ENCODE peak calls at places on chromosome 2, in nine cellular contexts. Q, V, L, D, J, M, C, A and O are unnamed samples.

GRCh38 chr2:112317303-112318158 is 42.1 kb downstream of the ZC3H6 start:
- DNase-seq in V (no peak), M (no peak), L (no peak), A (no peak), Q (no peak), D (no peak), C (no peak), J (no peak), O (no peak)

GRCh38 chr2:68287580-68288441 is 31.9 kb downstream of the CNRIP1 start:
- DNase-seq in L (no peak), V (no peak), D (no peak), J (no peak), A (no peak), Q (peak), C (peak), M (peak), O (no peak)

GRCh38 chr2:226601881-226602280 is 197.7 kb downstream of the IRS1 start:
- DNase-seq in L (no peak), Q (no peak), J (no peak), C (no peak), D (no peak), V (no peak), M (no peak), A (no peak), O (no peak)

GRCh38 chr2:36672199-36672598 is 24.3 kb upstream of the VIT start:
- DNase-seq in Q (peak), J (peak), C (peak), D (no peak), V (no peak), A (no peak), L (no peak), M (peak), O (no peak)

GRCh38 chr2:226544581-226545210 is 254.9 kb downstream of the IRS1 start:
- DNase-seq in L (no peak), A (no peak), M (no peak), C (no peak), Q (no peak), J (no peak), D (no peak), V (no peak), O (no peak)

GRCh38 chr2:127128508-127128907 is 21.6 kb upstream of the BIN1 start:
- DNase-seq in A (no peak), Q (peak), J (peak), C (peak), M (no peak), D (no peak), L (no peak), V (no peak), O (no peak)

GRCh38 chr2:9753665-9754531 is 89.4 kb upstream of the TAF1B start:
- DNase-seq in C (peak), V (no peak), A (no peak), D (no peak), J (no peak), Q (no peak), M (peak), L (no peak), O (no peak)

GRCh38 chr2:144048631-144049060 is 471.3 kb downstream of the ZEB2 start:
- DNase-seq in D (no peak), L (no peak), A (no peak), J (no peak), Q (no peak), V (no peak), C (no peak), M (no peak), O (no peak)

GRCh38 chr2:110727923-110728322 is 4.5 kb upstream of the ACOXL start:
- DNase-seq in C (no peak), A (no peak), J (no peak), L (no peak), V (no peak), D (no peak), Q (no peak), M (peak), O (no peak)

GRCh38 chr2:109487237-109487869 is 126.4 kb downstream of the SEPTIN10 start:
- DNase-seq in V (no peak), A (no peak), D (no peak), C (no peak), J (no peak), M (no peak), Q (no peak), L (peak), O (no peak)

GRCh38 chr2:219533930-219534661 is 9.5 kb downstream of the CHPF start:
- DNase-seq in C (peak), D (no peak), L (no peak), Q (no peak), V (no peak), M (no peak), J (no peak), A (no peak), O (no peak)

GRCh38 chr2:46377666-46378560 is 80.7 kb downstream of the EPAS1 start:
- DNase-seq in J (no peak), C (no peak), L (no peak), V (no peak), A (no peak), Q (no peak), M (no peak), D (no peak), O (no peak)

GRCh38 chr2:112006076-112006410 is 49.0 kb upstream of the TMEM87B start:
- DNase-seq in J (no peak), M (peak), A (no peak), L (no peak), D (no peak), C (peak), V (no peak), Q (no peak), O (no peak)

GRCh38 chr2:16112972-16113560 is 172.7 kb downstream of the MYCN start:
- DNase-seq in Q (no peak), D (no peak), V (no peak), M (no peak), L (no peak), J (no peak), A (no peak), C (no peak), O (no peak)

GRCh38 chr2:12199661-12200258 is 453.3 kb downstream of the LPIN1 start:
- DNase-seq in Q (no peak), A (no peak), V (no peak), D (no peak), L (no peak), J (no peak), C (no peak), M (no peak), O (no peak)

GRCh38 chr2:164221473-164221872 is 399.8 kb downstream of the GRB14 start:
- DNase-seq in M (no peak), Q (no peak), L (no peak), D (no peak), A (no peak), J (no peak), C (no peak), V (no peak), O (no peak)

GRCh38 chr2:165576409-165576808 is 106.9 kb downstream of the CSRNP3 start:
- DNase-seq in M (no peak), A (no peak), D (no peak), J (no peak), V (no peak), Q (no peak), L (no peak), C (no peak), O (no peak)

GRCh38 chr2:37637985-37638384 is 33.5 kb downstream of the CDC42EP3 start:
- DNase-seq in J (no peak), D (no peak), A (no peak), M (no peak), Q (no peak), V (no peak), C (no peak), L (no peak), O (no peak)

GRCh38 chr2:96431319-96431718 is 73.8 kb downstream of the NEURL3 start:
- DNase-seq in C (no peak), Q (no peak), M (no peak), V (no peak), J (no peak), A (no peak), D (no peak), L (no peak), O (no peak)

GRCh38 chr2:12543452-12544220 is 173.1 kb upstream of the TRIB2 start:
- DNase-seq in D (no peak), M (no peak), V (no peak), J (no peak), Q (no peak), C (no peak), L (no peak), A (no peak), O (no peak)

GRCh38 chr2:119264781-119265692 is 41.4 kb downstream of the STEAP3 start:
- DNase-seq in J (peak), L (no peak), Q (peak), D (no peak), C (peak), M (peak), A (no peak), V (no peak), O (peak)

GRCh38 chr2:118784860-118785259 is 62.6 kb downstream of the EN1 start:
- DNase-seq in V (no peak), L (no peak), M (no peak), J (no peak), A (no peak), D (no peak), Q (no peak), C (no peak), O (no peak)

GRCh38 chr2:33531345-33532059 is 55.1 kb downstream of the RASGRP3 start:
- DNase-seq in Q (no peak), L (no peak), A (no peak), V (no peak), C (no peak), J (no peak), M (peak), D (no peak), O (no peak)

GRCh38 chr2:10580170-10580539 is 109.6 kb downstream of the NOL10 start:
- DNase-seq in L (no peak), A (no peak), M (no peak), V (no peak), D (no peak), Q (no peak), J (peak), C (no peak), O (no peak)

GRCh38 chr2:236562434-236562833 is 7.2 kb upstream of the ACKR3 start:
- DNase-seq in L (no peak), Q (no peak), D (no peak), M (peak), A (no peak), C (no peak), J (no peak), V (no peak), O (no peak)

GRCh38 chr2:24993797-24994196 is 22.0 kb upstream of the DNAJC27 start:
- DNase-seq in Q (no peak), D (no peak), J (no peak), C (peak), L (no peak), V (no peak), A (no peak), M (no peak), O (no peak)

GRCh38 chr2:3958969-3959368 is 255.6 kb downstream of the DCDC2C start:
- DNase-seq in J (peak), A (no peak), M (no peak), Q (no peak), C (no peak), L (no peak), V (no peak), D (no peak), O (no peak)

GRCh38 chr2:78427170-78427569 is 598.3 kb upstream of the REG3G start:
- DNase-seq in L (no peak), C (no peak), D (no peak), J (no peak), Q (no peak), M (no peak), A (no peak), V (no peak), O (no peak)

GRCh38 chr2:78431241-78431640 is 594.3 kb upstream of the REG3G start:
- DNase-seq in Q (no peak), C (no peak), L (no peak), M (no peak), D (no peak), J (peak), A (no peak), V (no peak), O (no peak)
- TF ChIP-seq CTCF in Q (no peak), C (no peak), L (no peak), M (peak), D (peak), J (peak), A (no peak), V (no peak), O (no peak)

DNA sequence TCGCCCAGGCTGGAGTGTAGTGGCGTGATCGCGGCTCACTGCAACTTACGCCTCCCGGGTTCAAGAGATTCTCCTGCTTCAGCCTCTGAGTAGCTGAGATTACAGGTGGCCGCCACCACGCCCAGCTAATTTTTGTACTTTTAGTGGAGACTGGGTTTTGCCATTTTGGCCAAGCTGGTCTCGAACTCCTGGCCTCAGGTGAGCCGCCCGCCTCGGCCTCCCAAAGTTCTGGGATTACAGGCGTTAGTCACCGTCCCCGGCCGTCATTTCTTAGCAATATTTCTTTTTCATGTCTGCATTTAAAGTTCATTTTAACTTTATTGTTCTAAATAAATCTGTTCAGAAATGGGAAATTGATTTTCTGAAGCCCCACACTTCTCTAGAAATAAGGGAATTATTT is 597.3 kb upstream of the DDX18 start:
- DNase-seq in J (no peak), M (no peak), V (no peak), D (no peak), L (no peak), C (no peak), A (no peak), Q (no peak), O (no peak)
- TF ChIP-seq CTCF in J (no peak), M (no peak), V (no peak), D (no peak), L (no peak), C (no peak), A (no peak), Q (no peak), O (no peak)

DNA sequence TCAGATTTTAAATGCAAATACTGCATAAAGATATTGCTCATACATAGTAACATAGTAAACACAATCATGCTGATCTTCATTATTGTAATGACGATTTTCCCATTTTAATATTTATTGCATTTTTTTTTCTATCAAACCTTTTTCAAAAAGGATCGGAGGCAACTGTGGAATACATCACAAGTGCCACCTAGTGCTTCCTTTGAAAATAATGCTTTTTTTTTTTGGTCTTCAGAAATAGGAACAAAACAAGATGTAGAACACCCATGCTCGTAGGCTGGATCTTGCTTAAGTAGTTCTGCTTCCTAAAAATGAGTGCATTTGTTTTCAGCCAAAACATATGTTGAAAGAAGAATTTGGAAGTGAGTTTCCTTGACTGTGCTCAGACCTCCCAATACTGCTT is 35.7 kb upstream of the GPR155 start:
- DNase-seq in C (no peak), L (no peak), V (no peak), M (peak), D (no peak), Q (no peak), A (no peak), J (no peak), O (no peak)
- TF ChIP-seq CTCF in C (peak), L (no peak), V (peak), M (peak), D (peak), Q (peak), A (peak), J (peak), O (peak)

GRCh38 chr2:158413581-158413980 is 43.0 kb downstream of the CCDC148 start:
- DNase-seq in L (no peak), Q (no peak), M (no peak), A (no peak), C (no peak), V (no peak), J (no peak), D (no peak), O (no peak)
- TF ChIP-seq CTCF in L (no peak), Q (no peak), M (no peak), A (no peak), C (no peak), V (no peak), J (no peak), D (no peak), O (no peak)